ENCODE peak calls at places on chromosomes 11 and 22, in six cellular contexts. X is fibroblast of lung, C is A549, B is WERI-Rb-1, U is hepatocyte, G is ascending aorta. W is an unnamed sample.

GRCh38 chr11:1531961-1532586 is 40.0 kb downstream of the DUSP8 start:
- DNase-seq in U (no peak), B (no peak), X (peak; percentile 77), C (no peak), G (peak; percentile 82), W (no peak)

GRCh38 chr11:59614277-59615131 is 1.1 kb downstream of the OSBP start:
- DNase-seq in X (no peak), G (no peak), U (peak; percentile 4), B (no peak), C (no peak), W (no peak)

GRCh38 chr11:3840870-3841425 is at the start of gene RHOG:
- DNase-seq in G (peak; percentile 91), B (peak; percentile 73), U (peak; percentile 89), X (peak; percentile 76), C (peak; percentile 80), W (no peak)

GRCh38 chr11:12474871-12475270 is 97.5 kb downstream of the PARVA start:
- DNase-seq in G (no peak), B (no peak), C (no peak), U (no peak), X (no peak), W (no peak)

GRCh38 chr22:17098379-17098819 is 13.6 kb downstream of the IL17RA start:
- DNase-seq in G (no peak), X (no peak), U (no peak), B (no peak), C (no peak), W (peak; percentile 99)

GRCh38 chr22:22720724-22721261 is 76.4 kb downstream of the GGTLC2 start:
- DNase-seq in X (no peak), U (no peak), C (no peak), B (no peak), G (no peak), W (no peak)

GRCh38 chr11:71294846-71295600 is 42.6 kb upstream of the SHANK2 start:
- DNase-seq in B (no peak), X (no peak), U (no peak), G (peak; percentile 30), C (no peak), W (no peak)

GRCh38 chr11:22169833-22170232 is 23.1 kb upstream of the ANO5 start:
- DNase-seq in U (no peak), B (no peak), X (peak; percentile 1), C (no peak), G (no peak), W (no peak)

GRCh38 chr11:43830928-43831440 is 49.6 kb upstream of the ALKBH3 start:
- DNase-seq in X (peak; percentile 100), C (peak; percentile 84), G (peak; percentile 86), U (peak; percentile 83), B (no peak), W (no peak)

GRCh38 chr11:17687946-17688670 is 31.3 kb upstream of the MYOD1 start:
- DNase-seq in X (no peak), C (no peak), U (no peak), G (no peak), B (peak; percentile 87), W (no peak)

GRCh38 chr22:50357222-50357621 is 14.1 kb downstream of the PPP6R2 start:
- DNase-seq in C (no peak), B (no peak), U (no peak), G (no peak), X (no peak), W (no peak)

GRCh38 chr11:68090287-68090686 is 30.9 kb downstream of the CHKA start:
- DNase-seq in G (no peak), B (no peak), U (no peak), X (no peak), C (no peak), W (no peak)

GRCh38 chr11:120208777-120209176 is 2.1 kb upstream of the OAF start:
- DNase-seq in G (peak; percentile 74), U (peak; percentile 64), X (peak; percentile 74), B (no peak), C (peak; percentile 20), W (no peak)

GRCh38 chr11:89604281-89604680 is 105.8 kb upstream of the TRIM77 start:
- DNase-seq in U (no peak), G (no peak), B (no peak), X (no peak), C (no peak), W (no peak)

GRCh38 chr11:43790444-43790794 is 90.2 kb upstream of the ALKBH3 start:
- DNase-seq in C (no peak), B (no peak), G (no peak), X (peak; percentile 54), U (no peak), W (no peak)

GRCh38 chr11:944711-945470 is 19.2 kb downstream of the AP2A2 start:
- DNase-seq in C (no peak), G (no peak), U (no peak), B (no peak), X (peak; percentile 60), W (no peak)

GRCh38 chr11:103893366-103893765 is 143.1 kb upstream of the DDI1 start:
- DNase-seq in G (no peak), C (no peak), X (peak; percentile 22), U (no peak), B (no peak), W (no peak)

GRCh38 chr11:133549796-133550195 is 17.5 kb upstream of the OPCML start:
- DNase-seq in G (no peak), U (no peak), B (no peak), X (no peak), C (no peak), W (no peak)

GRCh38 chr11:44592125-44592643 is 26.7 kb downstream of the CD82 start:
- DNase-seq in G (peak; percentile 93), X (no peak), C (no peak), U (peak; percentile 57), B (no peak), W (no peak)

GRCh38 chr22:24436553-24436952 is 9.2 kb downstream of the ADORA2A start:
- DNase-seq in B (no peak), X (no peak), C (no peak), G (no peak), U (no peak), W (no peak)

GRCh38 chr22:44332946-44333345 is 20.2 kb upstream of the SHISAL1 start:
- DNase-seq in X (no peak), G (no peak), C (no peak), U (no peak), B (no peak), W (no peak)

GRCh38 chr22:44330188-44330726 is 17.5 kb upstream of the SHISAL1 start:
- DNase-seq in X (no peak), U (no peak), G (no peak), B (no peak), C (no peak), W (no peak)

GRCh38 chr22:44331881-44332714 is 19.3 kb upstream of the SHISAL1 start:
- DNase-seq in X (peak; percentile 43), B (peak; percentile 47), C (peak; percentile 16), G (no peak), U (peak; percentile 69), W (no peak)

GRCh38 chr22:44329179-44329796 is 16.5 kb upstream of the SHISAL1 start:
- DNase-seq in X (no peak), G (no peak), U (no peak), B (peak; percentile 46), C (no peak), W (no peak)

DNA sequence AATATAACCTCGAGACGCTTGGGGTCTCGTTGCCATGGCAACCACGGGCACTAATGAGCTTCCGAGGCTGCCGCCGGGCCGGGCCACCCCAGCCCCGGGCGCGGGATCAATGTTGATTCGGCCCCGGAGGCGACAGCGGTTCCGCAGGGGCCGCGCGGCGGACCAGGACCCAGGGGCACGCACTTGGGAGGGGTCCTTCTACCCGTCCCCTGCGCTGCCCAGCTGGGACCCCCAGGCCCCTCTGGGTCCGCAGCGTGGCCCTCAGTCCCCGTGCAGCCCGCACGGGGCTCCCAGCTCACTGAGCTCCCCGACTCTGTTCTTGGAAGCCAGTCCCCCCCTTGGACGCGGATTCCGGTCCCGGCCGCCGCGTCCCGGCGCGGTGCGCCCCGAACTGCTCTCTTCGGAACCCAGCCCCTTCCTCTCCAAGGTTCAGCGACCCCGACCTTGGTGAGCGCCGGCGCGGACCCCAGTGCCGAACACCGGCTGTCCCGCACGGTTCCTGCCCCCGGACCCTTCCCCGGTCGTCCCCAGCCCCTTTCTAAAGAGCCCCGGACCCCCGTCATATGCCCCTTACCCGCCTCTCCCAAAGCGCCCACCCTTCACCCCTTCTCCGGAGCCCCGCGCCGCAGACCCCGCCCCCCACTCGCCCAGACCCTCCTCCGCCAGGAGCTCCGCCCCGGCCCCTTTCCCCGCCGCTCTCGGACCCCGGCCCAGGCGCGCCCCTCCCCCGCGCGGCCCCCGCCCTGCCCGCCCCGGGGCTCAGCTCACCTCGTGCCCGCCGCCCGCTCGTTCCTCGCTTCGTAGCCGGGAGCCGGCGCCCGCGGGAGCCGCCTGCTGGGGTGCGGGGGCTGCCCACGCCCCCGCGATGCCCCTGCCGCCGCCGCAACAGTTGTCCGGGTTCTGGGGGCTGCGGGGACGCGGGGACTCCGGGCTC is 18.2 kb upstream of the SHISAL1 start:
- DNase-seq in X (no peak), B (no peak), C (no peak), G (no peak), U (no peak), W (no peak)
- H3K4me3 ChIP-seq in X (peak overlapping the region; percentile 46), B (no peak overlapping the region), C (peak overlapping the region; percentile 58), G (peak overlapping the region; percentile 64), U (peak overlapping the region; percentile 29), W (no peak overlapping the region)

GRCh38 chr11:10122337-10123197 is 171.5 kb downstream of the SBF2 start:
- DNase-seq in C (peak; percentile 31), G (no peak), X (peak; percentile 93), B (no peak), U (peak; percentile 11), W (no peak)
- H3K4me3 ChIP-seq in C (no peak overlapping the region), G (no peak overlapping the region), X (no peak overlapping the region), B (no peak overlapping the region), U (no peak overlapping the region), W (no peak overlapping the region)

DNA sequence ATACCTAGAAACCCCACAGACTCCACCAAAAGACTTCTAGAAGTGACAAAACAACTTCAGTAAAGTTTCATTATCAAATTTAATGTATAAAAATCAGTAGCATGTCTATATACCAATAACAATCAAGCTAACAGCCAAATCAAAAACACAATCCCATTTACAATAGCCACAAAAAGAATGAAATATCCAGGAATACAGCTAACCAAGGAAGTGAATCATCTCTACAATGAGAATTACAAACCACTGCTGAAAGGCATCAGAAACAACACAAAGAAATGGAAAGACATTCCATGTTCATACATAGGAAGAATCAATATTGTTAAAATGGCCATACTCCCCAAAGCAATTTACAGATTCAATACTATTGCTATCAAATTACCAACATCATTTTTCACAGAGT is 46.0 kb downstream of the PRCP start:
- DNase-seq in G (no peak), C (no peak), B (no peak), X (peak; percentile 42), U (no peak), W (no peak)
- H3K4me3 ChIP-seq in G (no peak overlapping the region), C (no peak overlapping the region), B (no peak overlapping the region), X (no peak overlapping the region), U (no peak overlapping the region), W (no peak overlapping the region)

GRCh38 chr11:65111159-65111536 is 524 bp upstream of the TM7SF2 start:
- DNase-seq in X (no peak), U (no peak), C (no peak), B (no peak), G (no peak), W (no peak)
- H3K4me3 ChIP-seq in X (no peak overlapping the region), U (no peak overlapping the region), C (no peak overlapping the region), B (no peak overlapping the region), G (peak overlapping the region; percentile 66), W (no peak overlapping the region)

W was measured in Jurkat, Clone E6-1.